ENCODE peak calls at places on chromosomes 16 and 17, in six cellular contexts. D, V, J, P, L and K are unnamed samples.

GRCh38 chr17:68705331-68706166 is 104.4 kb upstream of the FAM20A start:
- DNase-seq in D (no peak), V (peak), J (peak), P (no peak), L (no peak), K (no peak)

GRCh38 chr17:63533433-63534077 is 10.4 kb downstream of the KCNH6 start:
- DNase-seq in D (no peak), V (no peak), J (no peak), P (no peak), L (no peak), K (no peak)

GRCh38 chr17:82596837-82597672 is 51.2 kb downstream of the WDR45B start:
- DNase-seq in D (no peak), V (no peak), J (no peak), P (no peak), L (no peak), K (no peak)

GRCh38 chr17:73625006-73625405 is 19.2 kb downstream of the SDK2 start:
- DNase-seq in D (no peak), V (no peak), J (no peak), P (no peak), L (no peak), K (no peak)

GRCh38 chr17:38457577-38458371 is 29.5 kb downstream of the ARHGAP23 start:
- DNase-seq in D (no peak), V (no peak), J (no peak), P (no peak), L (no peak), K (no peak)

GRCh38 chr16:13959626-13960025 is 39.7 kb downstream of the ERCC4 start:
- DNase-seq in D (no peak), V (no peak), J (no peak), P (no peak), L (no peak), K (no peak)

GRCh38 chr16:50591800-50592771 is 43.9 kb downstream of the NKD1 start:
- DNase-seq in D (no peak), V (peak), J (no peak), P (no peak), L (peak), K (no peak)

GRCh38 chr17:63542942-63543821 is 7.1 kb upstream of the DCAF7 start:
- DNase-seq in D (no peak), V (no peak), J (no peak), P (peak), L (peak), K (no peak)

GRCh38 chr17:57045868-57046671 is 39.0 kb upstream of the AKAP1 start:
- DNase-seq in D (no peak), V (no peak), J (no peak), P (no peak), L (no peak), K (peak)

GRCh38 chr17:82525712-82526111 is 6.2 kb downstream of the FOXK2 start:
- DNase-seq in D (no peak), V (no peak), J (no peak), P (no peak), L (no peak), K (no peak)

GRCh38 chr16:71540-72341 is 690 bp downstream of the RHBDF1 start:
- DNase-seq in D (no peak), V (peak), J (peak), P (peak), L (peak), K (no peak)

GRCh38 chr16:81522141-81522701 is 77.6 kb downstream of the CMIP start:
- DNase-seq in D (no peak), V (no peak), J (no peak), P (no peak), L (peak), K (no peak)

GRCh38 chr16:31476305-31477219 is 4.6 kb downstream of the TGFB1I1 start:
- DNase-seq in D (peak), V (no peak), J (no peak), P (peak), L (peak), K (no peak)

GRCh38 chr17:74326506-74326905 is 480 bp downstream of the KIF19 start:
- DNase-seq in D (no peak), V (no peak), J (no peak), P (no peak), L (no peak), K (no peak)

GRCh38 chr16:85202051-85202601 is 89.9 kb upstream of the CIBAR2 start:
- DNase-seq in D (no peak), V (no peak), J (no peak), P (no peak), L (no peak), K (no peak)

GRCh38 chr17:50397111-50397918 is at the start of gene LRRC59:
- DNase-seq in D (peak), V (peak), J (peak), P (peak), L (peak), K (peak)
- TF ChIP-seq CTCF in D (peak), V (peak), J (peak), P (peak), L (peak), K (peak)

GRCh38 chr16:67525176-67525860 is 3.3 kb upstream of the RIPOR1 start:
- DNase-seq in D (no peak), V (no peak), J (no peak), P (no peak), L (no peak), K (no peak)
- TF ChIP-seq CTCF in D (no peak), V (peak), J (no peak), P (no peak), L (no peak), K (no peak)

GRCh38 chr17:54969658-54970572 is 1.4 kb downstream of the STXBP4 start:
- DNase-seq in D (no peak), V (no peak), J (no peak), P (no peak), L (no peak), K (no peak)

GRCh38 chr17:54968954-54969400 is 412 bp downstream of the STXBP4 start:
- DNase-seq in D (no peak), V (peak), J (no peak), P (peak), L (peak), K (no peak)

GRCh38 chr17:54967621-54968258 is 714 bp downstream of the COX11 start:
- DNase-seq in D (no peak), V (peak), J (no peak), P (peak), L (peak), K (no peak)

GRCh38 chr17:54971147-54971546 is 2.6 kb downstream of the STXBP4 start:
- DNase-seq in D (no peak), V (no peak), J (no peak), P (no peak), L (no peak), K (no peak)

GRCh38 chr17:54968259-54968953 is at the start of the genes COX11 and STXBP4:
- DNase-seq in D (peak), V (peak), J (peak), P (peak), L (peak), K (peak)
- TF ChIP-seq CTCF in D (no peak), V (peak), J (no peak), P (no peak), L (no peak), K (peak)

DNA sequence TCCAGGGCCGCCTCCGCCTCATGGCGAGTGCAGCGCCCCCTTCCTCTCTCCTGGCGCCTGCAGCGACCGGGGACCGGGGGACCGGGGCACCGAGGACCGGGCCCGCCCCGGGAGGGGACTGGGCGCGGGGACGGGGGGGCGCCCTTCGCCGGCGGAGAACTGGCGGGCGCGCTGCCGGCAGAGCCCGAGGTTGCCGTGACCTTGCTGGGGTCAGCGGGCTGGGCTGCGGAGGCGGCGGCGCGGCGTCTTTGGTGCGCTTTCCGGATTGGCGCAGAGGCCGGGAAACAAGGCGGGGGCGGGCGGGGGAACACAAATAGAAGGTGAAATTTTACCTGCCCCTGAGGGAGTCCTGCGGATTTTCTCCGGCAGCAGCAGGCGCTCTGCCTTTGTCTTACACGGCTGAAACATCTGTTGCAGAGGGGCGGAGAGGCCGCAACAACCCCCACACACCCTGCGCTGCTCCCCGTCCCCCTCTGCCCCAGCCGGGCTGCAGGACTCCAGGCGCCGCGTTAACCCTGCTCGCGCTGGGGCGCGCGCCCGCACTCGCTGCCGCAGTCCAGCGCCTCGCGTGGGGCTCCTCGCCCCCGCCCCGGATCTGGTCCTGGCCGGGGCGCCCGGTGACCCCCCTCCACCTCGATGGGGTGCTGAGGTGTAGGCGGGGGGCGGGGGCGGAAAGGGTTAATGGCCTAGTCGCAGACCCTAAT is 53.5 kb downstream of the SREBF1 start:
- DNase-seq in D (no peak), V (no peak), J (no peak), P (peak), L (peak), K (no peak)
- TF ChIP-seq CTCF in D (no peak), V (no peak), J (peak), P (no peak), L (peak), K (peak)

DNA sequence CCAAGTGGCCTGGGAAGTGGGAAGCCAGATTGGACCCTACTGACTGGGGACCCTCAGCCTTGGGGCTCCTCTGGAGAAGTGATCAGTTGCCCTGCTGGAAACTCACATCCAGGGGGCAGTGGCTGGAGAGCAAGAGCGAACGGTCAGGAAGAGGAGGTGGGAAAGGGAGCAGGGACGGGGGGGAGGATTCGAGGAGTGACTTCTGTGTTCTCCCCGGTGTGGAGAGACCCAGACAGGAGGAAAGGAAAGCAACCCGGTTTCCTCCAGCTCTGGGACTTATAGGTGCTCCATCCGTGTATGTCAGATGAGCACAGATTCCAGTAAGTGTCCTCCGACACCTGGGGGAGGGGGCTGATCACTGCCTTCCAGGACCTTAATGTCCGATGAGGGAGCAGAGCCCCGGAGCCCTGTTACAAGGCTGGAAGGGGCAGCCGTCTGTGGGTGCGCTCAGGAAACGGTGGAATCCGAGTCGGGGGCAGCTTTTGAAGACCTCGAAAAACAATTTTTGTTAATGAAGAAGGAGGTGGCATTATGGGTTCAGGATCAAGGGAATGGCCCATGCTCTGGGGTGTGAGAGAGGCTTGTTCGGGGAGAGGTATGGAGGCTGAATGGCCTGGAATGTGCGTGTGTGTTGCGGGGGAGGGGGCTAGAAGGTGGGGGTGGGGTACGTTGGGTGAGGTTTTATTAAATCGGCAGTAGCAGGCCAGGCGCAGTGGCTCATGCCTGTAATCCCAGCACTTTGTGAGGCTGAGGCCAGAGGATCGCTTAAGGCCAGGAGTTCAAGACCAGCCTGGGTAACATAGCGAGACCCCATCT is 34.8 kb upstream of the NDRG4 start:
- DNase-seq in D (no peak), V (no peak), J (no peak), P (no peak), L (peak), K (no peak)
- TF ChIP-seq CTCF in D (no peak), V (peak), J (no peak), P (no peak), L (no peak), K (no peak)

GRCh38 chr17:54900457-54901229 is at the start of gene TOM1L1:
- DNase-seq in D (peak), V (peak), J (peak), P (peak), L (peak), K (no peak)
- TF ChIP-seq CTCF in D (no peak), V (no peak), J (peak), P (peak), L (no peak), K (no peak)

GRCh38 chr17:15261063-15261817 is 3.9 kb downstream of the PMP22 start:
- DNase-seq in D (no peak), V (peak), J (peak), P (peak), L (peak), K (no peak)
- TF ChIP-seq CTCF in D (no peak), V (peak), J (peak), P (no peak), L (no peak), K (peak)